ENCODE peak calls at places on chromosome 6, in four cellular contexts. J is GM23338, G is brain microvascular endothelial cell, L is WERI-Rb-1. Y is an unnamed sample.

GRCh38 chr6:35298625-35299140 is 1.1 kb downstream of the DEF6 start:
- DNase-seq in G (no peak), L (no peak), J (no peak), Y (no peak)

GRCh38 chr6:37239511-37239910 is 18.1 kb upstream of the TBC1D22B start:
- DNase-seq in G (no peak), L (no peak), J (no peak), Y (peak)

GRCh38 chr6:110853754-110854477 is 20.7 kb upstream of the AMD1 start:
- DNase-seq in J (no peak), G (no peak), L (no peak), Y (no peak)

GRCh38 chr6:25413506-25413905 is 134.3 kb downstream of the CARMIL1 start:
- DNase-seq in L (no peak), G (no peak), J (peak), Y (no peak)

GRCh38 chr6:105849741-105850140 is 236.4 kb upstream of the PRDM1 start:
- DNase-seq in L (no peak), J (no peak), G (no peak), Y (no peak)

GRCh38 chr6:108555399-108556052 is 5.2 kb upstream of the FOXO3 start:
- DNase-seq in G (no peak), L (no peak), J (no peak), Y (no peak)

GRCh38 chr6:155247618-155248017 is 16.2 kb upstream of the CLDN20 start:
- DNase-seq in G (peak), J (peak), L (no peak), Y (peak)

GRCh38 chr6:166237611-166238010 is 70.0 kb upstream of the TBXT start:
- DNase-seq in J (no peak), G (no peak), L (no peak), Y (peak)

GRCh38 chr6:19524787-19525186 is 312.4 kb upstream of the ID4 start:
- DNase-seq in J (no peak), G (no peak), L (no peak), Y (no peak)

GRCh38 chr6:1827984-1828793 is 218.5 kb downstream of the FOXC1 start:
- DNase-seq in L (no peak), J (no peak), G (no peak), Y (no peak)

GRCh38 chr6:85556992-85557668 is 36.5 kb downstream of the SNX14 start:
- DNase-seq in J (no peak), L (no peak), G (no peak), Y (no peak)

GRCh38 chr6:111685506-111685905 is 79.8 kb upstream of the TRAF3IP2 start:
- DNase-seq in L (no peak), J (no peak), G (no peak), Y (no peak)

GRCh38 chr6:55670850-55671413 is 91.9 kb upstream of the HMGCLL1 start:
- DNase-seq in G (no peak), L (no peak), J (peak), Y (no peak)

GRCh38 chr6:55675936-55676335 is 96.9 kb upstream of the HMGCLL1 start:
- DNase-seq in L (no peak), G (no peak), J (no peak), Y (no peak)

GRCh38 chr6:55678330-55679224 is 99.6 kb upstream of the HMGCLL1 start:
- DNase-seq in J (no peak), G (no peak), L (no peak), Y (no peak)

GRCh38 chr6:55679503-55679902 is 100.5 kb upstream of the HMGCLL1 start:
- DNase-seq in L (no peak), G (no peak), J (no peak), Y (no peak)

GRCh38 chr6:55674672-55675071 is 95.7 kb upstream of the HMGCLL1 start:
- DNase-seq in L (no peak), G (no peak), J (no peak), Y (no peak)
- TF ChIP-seq CTCF in L (no peak), G (no peak), J (no peak), Y (no peak)

DNA sequence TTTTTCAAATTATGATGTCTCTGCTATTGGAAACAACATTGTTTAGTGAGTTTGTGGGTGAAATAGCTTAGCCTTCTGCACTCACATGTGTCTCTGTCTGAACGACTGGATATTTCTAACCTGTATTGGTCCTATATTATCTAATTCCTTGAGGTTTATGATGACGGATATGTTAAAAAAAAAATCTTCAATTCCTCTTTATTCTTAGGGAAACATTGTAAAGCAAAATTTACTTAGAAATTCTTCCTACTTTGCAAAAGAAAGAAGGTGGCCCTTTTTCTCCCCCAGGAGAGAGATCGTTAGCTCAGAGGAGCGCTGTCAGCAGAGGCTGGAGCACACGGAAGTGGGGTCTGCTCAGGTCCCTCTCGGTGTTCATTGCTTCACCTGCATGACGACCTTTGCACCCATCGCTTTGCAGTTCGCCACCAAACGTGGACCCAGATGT is 149.8 kb downstream of the ZDHHC14 start:
- DNase-seq in L (no peak), G (no peak), J (no peak), Y (no peak)
- TF ChIP-seq CTCF in L (no peak), G (no peak), J (no peak), Y (no peak)

GRCh38 chr6:44470106-44470446 is 82.6 kb downstream of the CDC5L start:
- DNase-seq in J (no peak), G (no peak), L (no peak), Y (no peak)
- TF ChIP-seq CTCF in J (no peak), G (no peak), L (no peak), Y (peak)

GRCh38 chr6:146310628-146311027 is 233.0 kb upstream of the RAB32 start:
- DNase-seq in J (no peak), G (no peak), L (no peak), Y (no peak)
- TF ChIP-seq CTCF in J (no peak), G (no peak), L (no peak), Y (no peak)

DNA sequence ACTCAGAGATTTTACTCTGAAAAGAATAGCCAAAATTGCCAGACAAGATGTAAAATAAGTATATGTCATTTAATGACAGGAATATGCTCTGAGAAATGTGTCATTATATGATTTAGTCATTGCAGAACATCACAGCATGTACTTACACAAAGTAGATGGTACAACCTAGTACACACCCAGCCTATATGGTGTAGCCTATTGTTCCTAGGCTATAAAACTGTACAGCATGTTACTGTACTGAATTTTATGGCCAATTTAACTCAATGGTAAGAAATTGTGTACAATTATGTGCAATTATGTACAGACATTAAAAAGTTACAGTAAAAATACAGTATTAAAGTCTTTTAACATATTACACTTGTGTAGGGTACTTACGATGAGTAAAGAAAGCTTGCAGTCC is 311.9 kb upstream of the EPHA7 start:
- DNase-seq in G (no peak), L (no peak), J (no peak), Y (no peak)
- TF ChIP-seq CTCF in G (no peak), L (no peak), J (no peak), Y (no peak)

DNA sequence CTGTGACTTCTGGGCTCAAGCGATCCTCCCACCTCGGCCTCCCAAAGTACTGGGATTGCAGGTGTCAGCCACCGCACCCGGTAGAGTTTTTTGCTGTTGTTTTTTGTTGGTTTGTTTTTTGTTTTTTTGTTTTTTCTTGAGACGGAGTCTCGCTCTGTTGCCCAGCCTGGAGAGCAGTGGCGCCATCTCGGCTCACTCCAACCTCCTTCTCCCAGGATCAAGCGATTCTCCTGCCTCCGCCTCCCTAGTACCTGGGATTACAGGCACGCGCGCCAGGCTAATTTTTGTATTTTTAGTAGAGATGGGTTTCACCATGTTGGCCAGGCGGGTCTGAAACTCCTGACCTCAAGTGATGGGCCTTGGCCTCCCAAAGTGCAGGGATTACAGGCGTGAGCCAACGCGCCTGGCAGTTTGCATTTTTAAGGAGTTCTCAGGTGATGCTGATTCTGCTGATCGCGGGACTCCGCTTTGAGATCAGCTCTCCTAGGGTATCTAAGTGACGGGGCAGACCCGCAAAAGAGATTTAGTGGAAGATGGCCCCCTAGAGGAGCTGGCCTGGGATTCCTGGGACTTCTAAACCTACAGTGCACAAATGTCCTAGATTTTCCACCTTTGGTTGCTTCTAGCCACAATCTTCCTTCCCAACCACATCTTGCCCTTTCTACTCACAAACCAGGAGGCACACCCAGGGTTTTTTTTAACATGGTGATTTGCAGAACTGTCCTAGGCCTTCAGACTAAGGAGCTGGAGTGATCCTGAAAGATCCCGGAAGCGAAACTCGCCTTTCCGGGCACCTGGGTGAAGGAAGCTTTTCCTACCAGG is 45.2 kb downstream of the DPPA5 start:
- DNase-seq in G (peak), J (peak), L (no peak), Y (no peak)
- TF ChIP-seq CTCF in G (peak), J (peak), L (no peak), Y (peak)

DNA sequence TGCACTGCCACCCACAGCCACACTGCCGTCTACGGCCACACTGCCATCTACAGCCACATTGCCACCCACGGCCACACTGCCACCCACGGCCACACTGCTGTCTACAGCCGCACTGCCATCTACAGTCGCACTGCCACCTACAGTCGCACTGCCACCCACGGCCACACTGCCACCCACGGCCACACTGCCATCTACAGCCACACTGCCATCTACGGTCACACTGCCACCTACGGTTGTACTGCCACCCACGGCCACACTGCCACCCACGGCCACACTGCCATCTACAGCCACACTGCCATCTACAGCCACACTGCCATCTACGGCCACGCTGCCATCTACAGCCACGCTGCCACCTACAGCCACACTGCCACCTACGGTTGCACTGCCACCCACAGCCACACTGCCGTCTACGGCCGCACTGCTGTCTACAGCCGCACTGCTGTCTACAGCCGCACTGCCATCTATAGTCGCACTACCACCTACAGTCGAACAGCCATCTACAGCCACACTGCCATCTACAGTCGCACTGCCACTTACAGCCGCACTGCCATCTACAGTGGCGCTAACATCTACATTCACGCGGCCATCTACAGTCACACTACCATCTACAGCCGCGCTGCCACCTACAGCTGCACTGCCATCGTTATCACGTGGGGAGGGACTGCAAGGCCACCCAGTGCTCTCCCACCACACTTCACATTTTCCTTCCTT is 154.6 kb upstream of the AFDN start:
- DNase-seq in J (no peak), G (no peak), L (no peak), Y (no peak)
- TF ChIP-seq CTCF in J (no peak), G (no peak), L (no peak), Y (no peak)

GRCh38 chr6:51467231-51467952 is 620.0 kb downstream of the PKHD1 start:
- DNase-seq in J (no peak), G (no peak), L (peak), Y (no peak)
- TF ChIP-seq CTCF in J (no peak), G (no peak), L (no peak), Y (no peak)

GRCh38 chr6:125732398-125732797 is 17.0 kb upstream of the HEY2 start:
- DNase-seq in G (no peak), J (no peak), L (no peak), Y (no peak)
- TF ChIP-seq CTCF in G (no peak), J (no peak), L (no peak), Y (no peak)

DNA sequence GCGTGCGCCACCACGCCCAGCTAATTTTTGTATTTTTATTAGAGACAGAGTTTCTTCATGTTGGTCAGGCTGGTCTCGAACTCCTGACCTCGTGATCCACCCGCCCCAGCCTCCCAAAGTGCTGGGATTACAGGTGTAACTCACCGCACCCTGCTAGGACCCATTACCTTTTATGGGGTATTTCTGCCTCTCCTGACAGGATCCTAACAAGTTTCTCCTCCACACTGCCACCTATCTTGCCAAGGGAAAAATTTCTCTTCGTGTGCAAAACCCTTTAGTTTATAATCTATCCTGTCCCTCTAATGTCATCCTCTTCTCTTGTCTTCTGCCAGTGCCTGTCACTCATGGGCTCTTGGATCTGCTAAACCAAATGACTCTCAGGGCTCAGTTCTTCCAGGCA is 1.9 kb downstream of the STMND1 start:
- DNase-seq in J (peak), G (no peak), L (no peak), Y (no peak)
- TF ChIP-seq CTCF in J (peak), G (peak), L (peak), Y (peak)